ENCODE peak calls at places on chromosome 3, in five cellular contexts. One of them, this sample, is unnamed.

GRCh38 chr3:52046186-52046913 is 10.0 kb downstream of the DUSP7 start:
- DNase-seq in Calu3: peak
- DNase-seq in NCI-H345: no peak
- DNase-seq in OCI-M1: no peak
- DNase-seq in HL-60: no peak
- DNase-seq in this sample: no peak

GRCh38 chr3:16254933-16255725 is 9.6 kb downstream of the DPH3 start:
- DNase-seq in Calu3: no peak
- DNase-seq in NCI-H345: no peak
- DNase-seq in OCI-M1: no peak
- DNase-seq in HL-60: no peak
- DNase-seq in this sample: no peak

GRCh38 chr3:168102735-168103410 is 7.1 kb upstream of the GOLIM4 start:
- DNase-seq in Calu3: no peak
- DNase-seq in NCI-H345: no peak
- DNase-seq in OCI-M1: no peak
- DNase-seq in HL-60: no peak
- DNase-seq in this sample: no peak

GRCh38 chr3:111943533-111943932 is 35.3 kb upstream of the ABHD10 start:
- DNase-seq in Calu3: no peak
- DNase-seq in NCI-H345: no peak
- DNase-seq in OCI-M1: no peak
- DNase-seq in HL-60: no peak
- DNase-seq in this sample: no peak

GRCh38 chr3:42707620-42708355 is 5.2 kb upstream of the HHATL start:
- DNase-seq in Calu3: no peak
- DNase-seq in NCI-H345: no peak
- DNase-seq in OCI-M1: no peak
- DNase-seq in HL-60: no peak
- DNase-seq in this sample: no peak

GRCh38 chr3:97821413-97821809 is 400 bp upstream of the CRYBG3 start:
- DNase-seq in Calu3: peak
- DNase-seq in NCI-H345: peak
- DNase-seq in OCI-M1: peak
- DNase-seq in HL-60: peak
- DNase-seq in this sample: no peak

GRCh38 chr3:154954750-154955149 is 125.4 kb upstream of the MME start:
- DNase-seq in Calu3: no peak
- DNase-seq in NCI-H345: no peak
- DNase-seq in OCI-M1: peak
- DNase-seq in HL-60: no peak
- DNase-seq in this sample: no peak

GRCh38 chr3:142087676-142088075 is 61.7 kb downstream of the TFDP2 start:
- DNase-seq in Calu3: no peak
- DNase-seq in NCI-H345: no peak
- DNase-seq in OCI-M1: no peak
- DNase-seq in HL-60: no peak
- DNase-seq in this sample: no peak

GRCh38 chr3:109927161-109927560 is 589.8 kb upstream of the DPPA4 start:
- DNase-seq in Calu3: peak
- DNase-seq in NCI-H345: no peak
- DNase-seq in OCI-M1: peak
- DNase-seq in HL-60: no peak
- DNase-seq in this sample: no peak

GRCh38 chr3:23094890-23095462 is 108.2 kb upstream of the UBE2E2 start:
- DNase-seq in Calu3: peak
- DNase-seq in NCI-H345: peak
- DNase-seq in OCI-M1: no peak
- DNase-seq in HL-60: no peak
- DNase-seq in this sample: no peak

GRCh38 chr3:122758877-122759670 is 34.6 kb downstream of the HSPBAP1 start:
- DNase-seq in Calu3: no peak
- DNase-seq in NCI-H345: no peak
- DNase-seq in OCI-M1: no peak
- DNase-seq in HL-60: peak
- DNase-seq in this sample: no peak

GRCh38 chr3:30626443-30627181 is 20.2 kb downstream of the TGFBR2 start:
- DNase-seq in Calu3: no peak
- DNase-seq in NCI-H345: no peak
- DNase-seq in OCI-M1: peak
- DNase-seq in HL-60: no peak
- DNase-seq in this sample: no peak

GRCh38 chr3:195188530-195188917 is 82.4 kb downstream of the XXYLT1 start:
- DNase-seq in Calu3: no peak
- DNase-seq in NCI-H345: no peak
- DNase-seq in OCI-M1: no peak
- DNase-seq in HL-60: no peak
- DNase-seq in this sample: no peak

GRCh38 chr3:170436697-170437096 is 18.0 kb downstream of the CLDN11 start:
- DNase-seq in Calu3: no peak
- DNase-seq in NCI-H345: no peak
- DNase-seq in OCI-M1: no peak
- DNase-seq in HL-60: no peak
- DNase-seq in this sample: no peak

GRCh38 chr3:130849111-130849552 is 44.8 kb upstream of the ATP2C1 start:
- DNase-seq in Calu3: peak
- DNase-seq in NCI-H345: peak
- DNase-seq in OCI-M1: peak
- DNase-seq in HL-60: peak
- DNase-seq in this sample: no peak

GRCh38 chr3:64067510-64068346 is 44.4 kb upstream of the PSMD6 start:
- DNase-seq in Calu3: no peak
- DNase-seq in NCI-H345: no peak
- DNase-seq in OCI-M1: no peak
- DNase-seq in HL-60: no peak
- DNase-seq in this sample: no peak

GRCh38 chr3:149020196-149020838 is 29.0 kb downstream of the GYG1 start:
- DNase-seq in Calu3: no peak
- DNase-seq in NCI-H345: no peak
- DNase-seq in OCI-M1: no peak
- DNase-seq in HL-60: no peak
- DNase-seq in this sample: no peak

GRCh38 chr3:72652395-72652794 is 195.8 kb downstream of the SHQ1 start:
- DNase-seq in Calu3: no peak
- DNase-seq in NCI-H345: no peak
- DNase-seq in OCI-M1: no peak
- DNase-seq in HL-60: no peak
- DNase-seq in this sample: no peak

GRCh38 chr3:168034152-168034928 is 61.4 kb downstream of the GOLIM4 start:
- DNase-seq in Calu3: no peak
- DNase-seq in NCI-H345: no peak
- DNase-seq in OCI-M1: peak
- DNase-seq in HL-60: no peak
- DNase-seq in this sample: no peak

GRCh38 chr3:54955941-54956340 is 28.1 kb upstream of the LRTM1 start:
- DNase-seq in Calu3: no peak
- DNase-seq in NCI-H345: no peak
- DNase-seq in OCI-M1: no peak
- DNase-seq in HL-60: no peak
- DNase-seq in this sample: no peak

GRCh38 chr3:108863799-108864135 is 41.2 kb downstream of the TRAT1 start:
- DNase-seq in Calu3: peak
- DNase-seq in NCI-H345: no peak
- DNase-seq in OCI-M1: no peak
- DNase-seq in HL-60: no peak
- DNase-seq in this sample: no peak

GRCh38 chr3:45664558-45664957 is 24.6 kb upstream of the SACM1L start:
- DNase-seq in Calu3: no peak
- DNase-seq in NCI-H345: no peak
- DNase-seq in OCI-M1: peak
- DNase-seq in HL-60: no peak
- DNase-seq in this sample: no peak

GRCh38 chr3:39941941-39942340 is 132.5 kb downstream of the MYRIP start:
- DNase-seq in Calu3: no peak
- DNase-seq in NCI-H345: peak
- DNase-seq in OCI-M1: no peak
- DNase-seq in HL-60: no peak
- DNase-seq in this sample: no peak

GRCh38 chr3:14829811-14830210 is 11.0 kb downstream of the FGD5 start:
- DNase-seq in Calu3: no peak
- DNase-seq in NCI-H345: no peak
- DNase-seq in OCI-M1: no peak
- DNase-seq in HL-60: no peak
- DNase-seq in this sample: no peak

GRCh38 chr3:112375117-112375516 is 42.2 kb downstream of the CD200 start:
- DNase-seq in Calu3: no peak
- DNase-seq in NCI-H345: no peak
- DNase-seq in OCI-M1: no peak
- DNase-seq in HL-60: no peak
- DNase-seq in this sample: no peak

GRCh38 chr3:170420307-170420821 is 1.7 kb downstream of the CLDN11 start:
- DNase-seq in Calu3: no peak
- DNase-seq in NCI-H345: no peak
- DNase-seq in OCI-M1: no peak
- DNase-seq in HL-60: no peak
- DNase-seq in this sample: no peak

GRCh38 chr3:42739401-42740158 is 33.5 kb downstream of the CCDC13 start:
- DNase-seq in Calu3: no peak
- DNase-seq in NCI-H345: no peak
- DNase-seq in OCI-M1: peak
- DNase-seq in HL-60: no peak
- DNase-seq in this sample: no peak

GRCh38 chr3:138260636-138261035 is 69.0 kb downstream of the NME9 start:
- DNase-seq in Calu3: no peak
- DNase-seq in NCI-H345: no peak
- DNase-seq in OCI-M1: no peak
- DNase-seq in HL-60: no peak
- DNase-seq in this sample: no peak

GRCh38 chr3:12822725-12823373 is 18.5 kb downstream of the RPL32 start:
- DNase-seq in Calu3: no peak
- DNase-seq in NCI-H345: no peak
- DNase-seq in OCI-M1: peak
- DNase-seq in HL-60: no peak
- DNase-seq in this sample: no peak

GRCh38 chr3:32200490-32200889 is 38.0 kb upstream of the CMTM8 start:
- DNase-seq in Calu3: no peak
- DNase-seq in NCI-H345: no peak
- DNase-seq in OCI-M1: no peak
- DNase-seq in HL-60: no peak
- DNase-seq in this sample: no peak

GRCh38 chr3:71072288-71072687 is 511.2 kb downstream of the FOXP1 start:
- DNase-seq in Calu3: no peak
- DNase-seq in NCI-H345: no peak
- DNase-seq in OCI-M1: no peak
- DNase-seq in HL-60: no peak
- DNase-seq in this sample: no peak

GRCh38 chr3:31848921-31849320 is 132.1 kb downstream of the OSBPL10 start:
- DNase-seq in Calu3: no peak
- DNase-seq in NCI-H345: no peak
- DNase-seq in OCI-M1: peak
- DNase-seq in HL-60: no peak
- DNase-seq in this sample: no peak

GRCh38 chr3:47323431-47324277 is 40.9 kb downstream of the KLHL18 start:
- DNase-seq in Calu3: peak
- DNase-seq in NCI-H345: no peak
- DNase-seq in OCI-M1: no peak
- DNase-seq in HL-60: no peak
- DNase-seq in this sample: no peak

GRCh38 chr3:98536456-98537017 is 4.8 kb downstream of the GPR15 start:
- DNase-seq in Calu3: no peak
- DNase-seq in NCI-H345: no peak
- DNase-seq in OCI-M1: no peak
- DNase-seq in HL-60: no peak
- DNase-seq in this sample: no peak

GRCh38 chr3:121974601-121975111 is 47.4 kb downstream of the ILDR1 start:
- DNase-seq in Calu3: no peak
- DNase-seq in NCI-H345: no peak
- DNase-seq in OCI-M1: no peak
- DNase-seq in HL-60: no peak
- DNase-seq in this sample: no peak

GRCh38 chr3:147049901-147050300 is 356.4 kb downstream of the ZIC4 start:
- DNase-seq in Calu3: no peak
- DNase-seq in NCI-H345: no peak
- DNase-seq in OCI-M1: no peak
- DNase-seq in HL-60: no peak
- DNase-seq in this sample: no peak

GRCh38 chr3:61571516-61572336 is 10.4 kb downstream of the PTPRG start:
- DNase-seq in Calu3: no peak
- DNase-seq in NCI-H345: no peak
- DNase-seq in OCI-M1: no peak
- DNase-seq in HL-60: no peak
- DNase-seq in this sample: no peak

This sample was measured in SIG-M5.